ENCODE peak calls at places on chromosomes 13 and 19, in six cellular contexts. L is stimulated activated CD8-positive, alpha-beta memory T cell treated with anti-CD3 and anti-CD28 coated beads, Interleukin-2, amount 100 ng/mL, for 48 hours; S is stimulated activated CD4-positive, alpha-beta T cell treated with anti-CD3 and anti-CD28 coated beads, Interleukin-1b, Interleukin-23, amount 100 ng/mL, for 48 hours; N is fibroblast of pulmonary artery; Q is breast epithelium; M is T-helper 1 cell. O is an unnamed sample.

GRCh38 chr19:50870417-50871089 is 2.7 kb upstream of the KLK2 start:
- DNase-seq in L (peak), S (peak), N (no peak), Q (no peak), M (no peak), O (no peak)

GRCh38 chr19:15634105-15634504 is 6.6 kb upstream of the CYP4F3 start:
- DNase-seq in L (no peak), S (no peak), N (no peak), Q (no peak), M (no peak), O (no peak)

GRCh38 chr19:39304185-39304513 is 7.9 kb downstream of the IFNL1 start:
- DNase-seq in L (no peak), S (no peak), N (no peak), Q (no peak), M (no peak), O (no peak)

GRCh38 chr19:8212916-8213315 is 3.7 kb downstream of the CERS4 start:
- DNase-seq in L (no peak), S (no peak), N (no peak), Q (no peak), M (no peak), O (no peak)

GRCh38 chr13:21909331-21909730 is 238.5 kb downstream of the FGF9 start:
- DNase-seq in L (no peak), S (no peak), N (no peak), Q (no peak), M (no peak), O (no peak)

GRCh38 chr13:113297370-113297871 is 382 bp downstream of the LAMP1 start:
- DNase-seq in L (peak), S (peak), N (peak), Q (peak), M (peak), O (no peak)

GRCh38 chr19:43639507-43640423 is at the start of gene CADM4:
- DNase-seq in L (no peak), S (peak), N (no peak), Q (peak), M (peak), O (no peak)

GRCh38 chr13:114115796-114116195 is 16.6 kb downstream of the RASA3 start:
- DNase-seq in L (no peak), S (no peak), N (no peak), Q (no peak), M (no peak), O (no peak)

GRCh38 chr19:3096902-3097326 is 2.8 kb downstream of the GNA11 start:
- DNase-seq in L (no peak), S (no peak), N (no peak), Q (no peak), M (no peak), O (no peak)

GRCh38 chr13:73331556-73331955 is 272.8 kb downstream of the KLF5 start:
- DNase-seq in L (no peak), S (no peak), N (no peak), Q (no peak), M (no peak), O (no peak)

GRCh38 chr19:55156202-55157063 is 1.1 kb downstream of the TNNI3 start:
- DNase-seq in L (no peak), S (peak), N (peak), Q (no peak), M (no peak), O (no peak)

GRCh38 chr13:76929320-76929719 is 19.0 kb upstream of the ACOD1 start:
- DNase-seq in L (no peak), S (no peak), N (no peak), Q (no peak), M (no peak), O (no peak)

GRCh38 chr13:46345866-46346265 is 41.2 kb downstream of the RUBCNL start:
- DNase-seq in L (no peak), S (no peak), N (no peak), Q (no peak), M (no peak), O (no peak)

GRCh38 chr13:73195091-73195490 is 136.3 kb downstream of the KLF5 start:
- DNase-seq in L (no peak), S (no peak), N (no peak), Q (no peak), M (no peak), O (no peak)

GRCh38 chr13:62512194-62513141 is 1096.8 kb upstream of the PCDH20 start:
- DNase-seq in L (no peak), S (no peak), N (peak), Q (no peak), M (no peak), O (peak)

O was measured in H54.